ENCODE peak calls at places on chromosome 16, in four cellular contexts. V is heart right ventricle, I is fibroblast of lung, W is pancreas. T is an unnamed sample.

GRCh38 chr16:78770353-78771091 is 671.1 kb downstream of the WWOX start:
- DNase-seq in V (peak; percentile 79), I (peak; percentile 1), W (peak; percentile 80), T (peak; percentile 72)

GRCh38 chr16:23836404-23837291 is 865 bp downstream of the PRKCB start:
- DNase-seq in V (peak; percentile 27), I (no peak), W (no peak), T (peak; percentile 19)

GRCh38 chr16:78179666-78180065 is 80.2 kb downstream of the WWOX start:
- DNase-seq in V (no peak), I (no peak), W (no peak), T (no peak)

GRCh38 chr16:84543931-84544776 is 39.7 kb upstream of the MEAK7 start:
- DNase-seq in V (no peak), I (peak; percentile 34), W (no peak), T (no peak)

GRCh38 chr16:67917140-67917851 is 14.4 kb downstream of the CTRL start:
- DNase-seq in V (peak; percentile 69), I (peak; percentile 20), W (no peak), T (peak; percentile 55)

GRCh38 chr16:67641779-67642708 is 2.9 kb upstream of the CARMIL2 start:
- DNase-seq in V (peak; percentile 81), I (peak; percentile 34), W (peak; percentile 68), T (peak; percentile 80)

GRCh38 chr16:58409316-58409973 is 17.2 kb downstream of the GINS3 start:
- DNase-seq in V (peak; percentile 42), I (peak; percentile 93), W (no peak), T (peak; percentile 58)

GRCh38 chr16:81313731-81314602 is 795 bp upstream of the GAN start:
- DNase-seq in V (no peak), I (peak; percentile 64), W (no peak), T (no peak)

GRCh38 chr16:11089504-11090124 is 145.2 kb downstream of the CLEC16A start:
- DNase-seq in V (no peak), I (peak; percentile 62), W (no peak), T (no peak)

GRCh38 chr16:19179890-19180490 is 11.9 kb downstream of the SYT17 start:
- DNase-seq in V (peak; percentile 70), I (peak; percentile 12), W (peak; percentile 65), T (peak; percentile 64)

GRCh38 chr16:84349852-84350565 is 18.3 kb upstream of the ATP2C2 start:
- DNase-seq in V (no peak), I (no peak), W (no peak), T (no peak)

GRCh38 chr16:11586375-11586855 is 304 bp downstream of the LITAF start:
- DNase-seq in V (no peak), I (no peak), W (no peak), T (peak; percentile 20)

GRCh38 chr16:81070979-81071378 is 6.1 kb downstream of the C16orf46 start:
- DNase-seq in V (no peak), I (no peak), W (no peak), T (no peak)

GRCh38 chr16:20956319-20956718 is 55.7 kb downstream of the LYRM1 start:
- DNase-seq in V (no peak), I (peak; percentile 3), W (no peak), T (no peak)

GRCh38 chr16:23269248-23270091 is 32.6 kb upstream of the SCNN1B start:
- DNase-seq in V (no peak), I (no peak), W (no peak), T (no peak)

GRCh38 chr16:86595983-86596605 is 17.7 kb downstream of the FOXL1 start:
- DNase-seq in V (no peak), I (peak; percentile 67), W (no peak), T (no peak)

GRCh38 chr16:65600629-65601028 is 478.8 kb upstream of the CDH11 start:
- DNase-seq in V (no peak), I (peak; percentile 63), W (no peak), T (no peak)

GRCh38 chr16:17270683-17271109 is 200.1 kb downstream of the XYLT1 start:
- DNase-seq in V (no peak), I (no peak), W (peak; percentile 64), T (no peak)

GRCh38 chr16:67164599-67165061 is at the start of gene HSF4:
- DNase-seq in V (peak; percentile 78), I (no peak), W (peak; percentile 61), T (peak; percentile 75)

GRCh38 chr16:71789136-71789535 is 19.5 kb downstream of the AP1G1 start:
- DNase-seq in V (no peak), I (no peak), W (no peak), T (no peak)

GRCh38 chr16:84888450-84888849 is 68.7 kb downstream of the CRISPLD2 start:
- DNase-seq in V (no peak), I (no peak), W (no peak), T (no peak)

GRCh38 chr16:11142951-11143740 is 112.9 kb downstream of the SOCS1 start:
- DNase-seq in V (no peak), I (no peak), W (no peak), T (no peak)

GRCh38 chr16:2779151-2779920 is 2.3 kb upstream of the ELOB start:
- DNase-seq in V (no peak), I (no peak), W (no peak), T (no peak)

GRCh38 chr16:84369938-84370627 is 1.7 kb downstream of the ATP2C2 start:
- DNase-seq in V (no peak), I (no peak), W (no peak), T (no peak)

GRCh38 chr16:80741716-80742115 is 62.7 kb downstream of the CDYL2 start:
- DNase-seq in V (no peak), I (no peak), W (no peak), T (no peak)

GRCh38 chr16:82773018-82773417 is 146.2 kb downstream of the CDH13 start:
- DNase-seq in V (no peak), I (peak; percentile 60), W (no peak), T (no peak)

GRCh38 chr16:20938426-20938825 is 37.9 kb downstream of the LYRM1 start:
- DNase-seq in V (no peak), I (peak; percentile 53), W (no peak), T (no peak)

GRCh38 chr16:83940630-83941378 is 12.2 kb upstream of the OSGIN1 start:
- DNase-seq in V (no peak), I (no peak), W (no peak), T (no peak)

GRCh38 chr16:78768723-78769122 is 669.3 kb downstream of the WWOX start:
- DNase-seq in V (no peak), I (no peak), W (no peak), T (no peak)

GRCh38 chr16:58733248-58733670 is 857 bp downstream of the GOT2 start:
- DNase-seq in V (no peak), I (peak; percentile 17), W (no peak), T (no peak)

GRCh38 chr16:30523768-30524574 is 2.4 kb downstream of the ZNF768 start:
- DNase-seq in V (peak; percentile 69), I (no peak), W (peak; percentile 52), T (peak; percentile 55)

GRCh38 chr16:56368545-56368944 is 56.8 kb downstream of the AMFR start:
- DNase-seq in V (no peak), I (no peak), W (no peak), T (no peak)

GRCh38 chr16:87878704-87879103 is 9.4 kb upstream of the SLC7A5 start:
- DNase-seq in V (no peak), I (no peak), W (no peak), T (no peak)

GRCh38 chr16:66720766-66721165 is 24.2 kb upstream of the CMTM4 start:
- DNase-seq in V (no peak), I (peak; percentile 30), W (no peak), T (no peak)

GRCh38 chr16:87702325-87702811 is 63.4 kb downstream of the KLHDC4 start:
- DNase-seq in V (peak; percentile 41), I (no peak), W (no peak), T (no peak)

DNA sequence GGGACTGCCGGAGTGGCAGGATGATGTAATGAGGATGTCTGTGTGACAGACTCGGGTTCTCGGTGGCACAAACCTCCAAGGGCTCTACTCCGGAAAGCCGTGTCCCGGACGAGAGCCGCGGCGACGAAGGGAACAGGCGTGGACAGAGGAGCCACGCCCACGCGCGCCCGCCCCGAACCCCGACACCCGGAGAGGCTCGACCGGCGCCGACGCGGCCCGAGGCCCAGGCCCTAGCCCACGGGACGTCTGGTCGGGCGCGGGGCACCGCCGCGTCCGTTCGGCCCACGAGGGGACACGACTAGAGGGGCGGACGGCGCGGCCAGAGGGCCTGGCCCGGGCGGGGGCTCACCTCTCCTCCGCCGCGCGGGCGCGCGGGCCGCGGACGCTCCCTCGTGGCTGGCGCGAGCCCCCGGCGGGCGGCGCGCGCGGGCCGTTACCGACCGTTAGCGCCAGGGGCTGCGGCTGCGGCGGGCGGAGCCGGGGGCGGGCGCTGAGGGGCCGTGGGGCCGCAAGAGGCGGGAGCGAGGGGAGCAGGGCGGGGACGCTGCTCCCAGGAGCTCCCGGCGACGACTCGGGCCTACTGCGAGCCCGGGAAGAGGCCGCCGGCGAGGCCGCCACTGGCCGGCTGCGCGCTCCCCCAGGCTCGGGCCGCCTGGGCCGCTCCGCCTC is 2.1 kb upstream of the IRX5 start:
- DNase-seq in V (peak; percentile 80), I (peak; percentile 33), W (peak; percentile 73), T (peak; percentile 76)
- TF ChIP-seq CTCF in V (peak; percentile 23), I (no peak), W (no peak), T (peak; percentile 38)

DNA sequence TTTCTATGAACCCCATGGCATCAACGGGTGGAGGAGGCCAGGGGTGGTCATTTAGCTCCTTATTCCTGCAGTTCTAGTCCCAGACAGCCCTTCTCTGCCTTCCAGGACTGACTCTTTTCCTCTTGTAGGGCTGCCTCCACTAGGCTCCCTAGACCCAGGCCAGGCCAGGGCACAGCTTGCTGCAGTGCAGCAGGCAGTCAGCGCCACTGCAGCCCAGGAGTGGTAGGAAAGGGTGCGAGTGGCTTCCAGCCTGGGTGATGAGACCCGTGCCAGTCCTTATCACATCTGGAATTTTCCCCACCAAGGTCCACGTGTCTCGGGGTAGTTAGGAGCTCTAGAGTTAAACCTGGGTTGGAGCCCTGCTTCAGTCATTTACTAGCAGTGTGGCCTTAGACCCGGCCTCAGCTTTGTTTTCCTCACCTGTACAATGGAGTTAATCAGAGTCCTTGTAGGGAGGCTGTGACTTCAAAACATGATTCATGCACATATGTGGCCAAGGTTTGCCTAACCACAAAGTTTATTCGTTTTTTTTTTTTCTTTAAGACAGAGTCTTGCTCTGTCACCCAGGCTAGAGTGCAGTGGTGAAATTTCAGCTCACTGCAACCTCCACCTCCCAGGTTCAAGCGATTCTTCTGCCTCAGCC is 4.6 kb downstream of the SLC5A11 start:
- DNase-seq in V (no peak), I (peak; percentile 78), W (no peak), T (no peak)
- H3K27ac ChIP-seq in V (no peak overlapping the region), I (peak overlapping the region; percentile 28), W (no peak overlapping the region), T (no peak overlapping the region)

GRCh38 chr16:1532081-1532760 is 1.2 kb upstream of the TMEM204 start:
- DNase-seq in V (peak; percentile 84), I (no peak), W (no peak), T (peak; percentile 91)
- H3K4me3 ChIP-seq in V (peak overlapping the region; percentile 94), I (no peak overlapping the region), W (no peak overlapping the region), T (peak overlapping the region; percentile 83)

DNA sequence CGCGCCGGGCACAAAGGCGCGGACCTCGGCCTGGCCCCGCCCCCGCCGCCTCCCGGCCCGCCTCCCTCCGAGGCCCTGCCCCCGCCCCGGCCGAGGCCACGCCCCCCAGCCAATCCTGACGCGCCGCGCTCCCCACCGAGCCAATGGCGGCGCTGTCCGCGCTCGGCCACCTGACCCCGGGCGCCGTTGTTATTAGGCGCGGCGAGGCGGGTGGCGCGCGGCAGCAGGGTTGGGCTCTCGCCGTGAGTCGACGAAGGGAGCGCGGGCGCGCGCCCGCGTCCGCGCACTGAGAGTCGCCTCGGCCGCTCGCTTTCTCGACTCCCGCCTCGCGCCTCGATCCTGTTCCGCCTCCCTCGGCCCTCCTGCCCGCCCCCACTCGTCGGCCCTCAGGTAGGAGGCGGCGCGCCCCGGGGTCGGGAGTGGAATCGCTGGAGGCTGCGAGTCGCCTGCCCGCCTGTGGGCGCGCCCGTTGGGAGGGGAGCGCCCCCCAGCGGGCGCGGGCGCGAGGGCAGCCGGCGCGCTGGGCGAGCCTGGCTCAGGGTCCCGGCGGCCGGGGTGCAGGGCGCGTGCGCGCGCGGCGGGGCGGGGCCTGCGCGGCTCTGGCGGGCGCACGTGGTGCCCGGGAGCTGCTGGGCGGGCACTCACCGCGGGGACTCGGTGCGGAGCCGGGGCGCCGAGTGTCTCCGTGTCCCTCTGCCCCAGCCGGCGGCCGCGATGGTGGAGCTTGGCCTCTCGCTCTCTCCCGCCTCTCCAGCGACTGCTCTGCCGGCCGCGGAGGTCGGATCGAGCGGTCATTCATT is 405 bp upstream of the CBLN1 start:
- DNase-seq in V (peak; percentile 87), I (peak; percentile 44), W (peak; percentile 97), T (peak; percentile 83)
- TF ChIP-seq CTCF in V (peak; percentile 48), I (no peak), W (peak; percentile 30), T (peak; percentile 45)